ENCODE peak calls at places on chromosomes 16 and 17, in seven cellular contexts. One of them, this sample, is unnamed.

GRCh38 chr17:78558181-78558850 is 18.9 kb downstream of the DNAH17 start:
- DNase-seq in heart left ventricle: no peak
- DNase-seq in esophagus squamous epithelium: no peak
- DNase-seq in tibial nerve: no peak
- DNase-seq in H1: no peak
- DNase-seq in adrenal gland: no peak
- DNase-seq in A549: peak; percentile 53
- DNase-seq in this sample: no peak

GRCh38 chr16:17386229-17386628 is 84.5 kb downstream of the XYLT1 start:
- DNase-seq in A549: no peak
- DNase-seq in tibial nerve: no peak
- DNase-seq in H1: no peak
- DNase-seq in adrenal gland: no peak
- DNase-seq in esophagus squamous epithelium: no peak
- DNase-seq in heart left ventricle: no peak
- DNase-seq in this sample: no peak

GRCh38 chr16:8751481-8752311 is 45.7 kb downstream of the TMEM186 start:
- DNase-seq in adrenal gland: no peak
- DNase-seq in tibial nerve: no peak
- DNase-seq in esophagus squamous epithelium: no peak
- DNase-seq in heart left ventricle: no peak
- DNase-seq in H1: no peak
- DNase-seq in A549: peak; percentile 39
- DNase-seq in this sample: no peak

GRCh38 chr16:66366433-66367299 is at the start of gene CDH5:
- DNase-seq in A549: no peak
- DNase-seq in tibial nerve: peak; percentile 44
- DNase-seq in esophagus squamous epithelium: no peak
- DNase-seq in adrenal gland: peak; percentile 75
- DNase-seq in heart left ventricle: peak; percentile 83
- DNase-seq in H1: no peak
- DNase-seq in this sample: no peak

GRCh38 chr16:76277099-76278030 is at the start of gene CNTNAP4:
- DNase-seq in esophagus squamous epithelium: no peak
- DNase-seq in A549: no peak
- DNase-seq in tibial nerve: peak; percentile 22
- DNase-seq in H1: peak; percentile 73
- DNase-seq in adrenal gland: peak; percentile 57
- DNase-seq in heart left ventricle: peak; percentile 26
- DNase-seq in this sample: peak; percentile 46

GRCh38 chr17:65666869-65667268 is 105.4 kb upstream of the AXIN2 start:
- DNase-seq in H1: no peak
- DNase-seq in A549: no peak
- DNase-seq in adrenal gland: no peak
- DNase-seq in tibial nerve: no peak
- DNase-seq in esophagus squamous epithelium: no peak
- DNase-seq in heart left ventricle: no peak
- DNase-seq in this sample: no peak

GRCh38 chr17:13931752-13932477 is 137.4 kb upstream of the COX10 start:
- DNase-seq in tibial nerve: peak; percentile 79
- DNase-seq in A549: no peak
- DNase-seq in H1: no peak
- DNase-seq in esophagus squamous epithelium: peak; percentile 16
- DNase-seq in adrenal gland: peak; percentile 70
- DNase-seq in heart left ventricle: peak; percentile 79
- DNase-seq in this sample: no peak

GRCh38 chr16:81469183-81469677 is 24.6 kb downstream of the CMIP start:
- DNase-seq in A549: no peak
- DNase-seq in adrenal gland: no peak
- DNase-seq in heart left ventricle: no peak
- DNase-seq in esophagus squamous epithelium: no peak
- DNase-seq in tibial nerve: no peak
- DNase-seq in H1: no peak
- DNase-seq in this sample: no peak

GRCh38 chr16:20621406-20621805 is 45.2 kb upstream of the ACSM2B start:
- DNase-seq in tibial nerve: no peak
- DNase-seq in adrenal gland: no peak
- DNase-seq in A549: no peak
- DNase-seq in esophagus squamous epithelium: no peak
- DNase-seq in heart left ventricle: no peak
- DNase-seq in H1: no peak
- DNase-seq in this sample: no peak

GRCh38 chr16:57609541-57610401 is 18.7 kb upstream of the ADGRG1 start:
- DNase-seq in A549: no peak
- DNase-seq in adrenal gland: peak; percentile 62
- DNase-seq in H1: peak; percentile 41
- DNase-seq in heart left ventricle: peak; percentile 61
- DNase-seq in esophagus squamous epithelium: no peak
- DNase-seq in tibial nerve: no peak
- DNase-seq in this sample: no peak

GRCh38 chr16:84819644-84820304 is at the start of gene CRISPLD2:
- DNase-seq in A549: peak; percentile 83
- DNase-seq in H1: peak; percentile 97
- DNase-seq in tibial nerve: peak; percentile 94
- DNase-seq in heart left ventricle: peak; percentile 97
- DNase-seq in adrenal gland: peak; percentile 96
- DNase-seq in esophagus squamous epithelium: peak; percentile 49
- DNase-seq in this sample: peak; percentile 89

GRCh38 chr16:87441886-87442580 is 49.9 kb downstream of the MAP1LC3B start:
- DNase-seq in esophagus squamous epithelium: no peak
- DNase-seq in H1: no peak
- DNase-seq in heart left ventricle: no peak
- DNase-seq in tibial nerve: no peak
- DNase-seq in A549: no peak
- DNase-seq in adrenal gland: no peak
- DNase-seq in this sample: no peak

GRCh38 chr17:58043221-58044181 is 36.5 kb upstream of the SRSF1 start:
- DNase-seq in esophagus squamous epithelium: no peak
- DNase-seq in A549: no peak
- DNase-seq in heart left ventricle: no peak
- DNase-seq in adrenal gland: no peak
- DNase-seq in tibial nerve: no peak
- DNase-seq in H1: no peak
- DNase-seq in this sample: no peak

GRCh38 chr16:51053805-51054204 is 97.3 kb downstream of the SALL1 start:
- DNase-seq in tibial nerve: no peak
- DNase-seq in H1: no peak
- DNase-seq in A549: no peak
- DNase-seq in esophagus squamous epithelium: no peak
- DNase-seq in heart left ventricle: no peak
- DNase-seq in adrenal gland: no peak
- DNase-seq in this sample: no peak

GRCh38 chr17:27915715-27916114 is 22.6 kb upstream of the LYRM9 start:
- DNase-seq in heart left ventricle: no peak
- DNase-seq in esophagus squamous epithelium: no peak
- DNase-seq in adrenal gland: no peak
- DNase-seq in H1: peak; percentile 60
- DNase-seq in tibial nerve: no peak
- DNase-seq in A549: no peak
- DNase-seq in this sample: no peak

GRCh38 chr16:23537390-23537789 is 19.8 kb downstream of the EARS2 start:
- DNase-seq in adrenal gland: no peak
- DNase-seq in esophagus squamous epithelium: no peak
- DNase-seq in tibial nerve: no peak
- DNase-seq in H1: no peak
- DNase-seq in A549: no peak
- DNase-seq in heart left ventricle: no peak
- DNase-seq in this sample: no peak

GRCh38 chr17:71801301-71801700 is 319.5 kb upstream of the SOX9 start:
- DNase-seq in H1: no peak
- DNase-seq in esophagus squamous epithelium: no peak
- DNase-seq in adrenal gland: no peak
- DNase-seq in heart left ventricle: no peak
- DNase-seq in tibial nerve: no peak
- DNase-seq in A549: no peak
- DNase-seq in this sample: no peak

GRCh38 chr16:88633684-88634140 is 4.7 kb upstream of the IL17C start:
- DNase-seq in H1: peak; percentile 73
- DNase-seq in A549: peak; percentile 68
- DNase-seq in esophagus squamous epithelium: no peak
- DNase-seq in tibial nerve: no peak
- DNase-seq in adrenal gland: peak; percentile 61
- DNase-seq in heart left ventricle: no peak
- DNase-seq in this sample: no peak

GRCh38 chr17:81513669-81514484 is 1.3 kb upstream of the ACTG1 start:
- DNase-seq in H1: peak; percentile 82
- DNase-seq in heart left ventricle: peak; percentile 83
- DNase-seq in esophagus squamous epithelium: no peak
- DNase-seq in adrenal gland: peak; percentile 83
- DNase-seq in tibial nerve: peak; percentile 47
- DNase-seq in A549: peak; percentile 86
- DNase-seq in this sample: peak; percentile 72

GRCh38 chr17:3978421-3979275 is 14.4 kb upstream of the ATP2A3 start:
- DNase-seq in esophagus squamous epithelium: no peak
- DNase-seq in heart left ventricle: no peak
- DNase-seq in A549: no peak
- DNase-seq in tibial nerve: no peak
- DNase-seq in H1: no peak
- DNase-seq in adrenal gland: peak; percentile 67
- DNase-seq in this sample: peak; percentile 12

GRCh38 chr17:3896108-3897099 is 3.6 kb upstream of the CAMKK1 start:
- DNase-seq in heart left ventricle: no peak
- DNase-seq in adrenal gland: no peak
- DNase-seq in A549: no peak
- DNase-seq in esophagus squamous epithelium: no peak
- DNase-seq in tibial nerve: no peak
- DNase-seq in H1: no peak
- DNase-seq in this sample: no peak

GRCh38 chr16:3623642-3624041 is 12.2 kb upstream of the SLX4 start:
- DNase-seq in heart left ventricle: no peak
- DNase-seq in H1: no peak
- DNase-seq in tibial nerve: no peak
- DNase-seq in adrenal gland: no peak
- DNase-seq in esophagus squamous epithelium: no peak
- DNase-seq in A549: no peak
- DNase-seq in this sample: no peak

GRCh38 chr17:1455748-1456599 is at the start of gene CRK:
- DNase-seq in heart left ventricle: peak; percentile 98
- DNase-seq in esophagus squamous epithelium: peak; percentile 85
- DNase-seq in adrenal gland: peak; percentile 97
- DNase-seq in A549: peak; percentile 96
- DNase-seq in tibial nerve: peak; percentile 90
- DNase-seq in H1: peak; percentile 99
- DNase-seq in this sample: peak; percentile 99
- TF ChIP-seq CTCF in heart left ventricle: no peak
- TF ChIP-seq CTCF in esophagus squamous epithelium: no peak
- TF ChIP-seq CTCF in adrenal gland: peak; percentile 5
- TF ChIP-seq CTCF in A549: no peak
- TF ChIP-seq CTCF in tibial nerve: peak; percentile 24
- TF ChIP-seq CTCF in H1: no peak
- TF ChIP-seq CTCF in this sample: no peak

GRCh38 chr17:18318122-18318521 is 3.0 kb downstream of the SMCR8 start:
- DNase-seq in heart left ventricle: no peak
- DNase-seq in A549: no peak
- DNase-seq in adrenal gland: no peak
- DNase-seq in esophagus squamous epithelium: no peak
- DNase-seq in H1: no peak
- DNase-seq in tibial nerve: no peak
- DNase-seq in this sample: no peak
- H3K4me1 ChIP-seq in heart left ventricle: peaks cover 47% of the 10 kb centered on the region
- H3K4me1 ChIP-seq in A549: peaks cover 35% of the 10 kb centered on the region
- H3K4me1 ChIP-seq in adrenal gland: peaks cover 71% of the 10 kb centered on the region
- H3K4me1 ChIP-seq in esophagus squamous epithelium: peaks cover 52% of the 10 kb centered on the region
- H3K4me1 ChIP-seq in H1: peaks cover 7% of the 10 kb centered on the region
- H3K4me1 ChIP-seq in tibial nerve: peaks cover 44% of the 10 kb centered on the region
- H3K4me1 ChIP-seq in this sample: peaks cover 20% of the 10 kb centered on the region

GRCh38 chr16:79970091-79970490 is 369.6 kb upstream of the MAF start:
- DNase-seq in H1: no peak
- DNase-seq in adrenal gland: no peak
- DNase-seq in tibial nerve: no peak
- DNase-seq in esophagus squamous epithelium: no peak
- DNase-seq in A549: no peak
- DNase-seq in heart left ventricle: no peak
- DNase-seq in this sample: no peak

GRCh38 chr16:79971237-79971572 is 370.7 kb upstream of the MAF start:
- DNase-seq in tibial nerve: no peak
- DNase-seq in H1: no peak
- DNase-seq in esophagus squamous epithelium: no peak
- DNase-seq in heart left ventricle: no peak
- DNase-seq in A549: no peak
- DNase-seq in adrenal gland: no peak
- DNase-seq in this sample: no peak

GRCh38 chr16:79969458-79969857 is 368.9 kb upstream of the MAF start:
- DNase-seq in heart left ventricle: no peak
- DNase-seq in H1: no peak
- DNase-seq in esophagus squamous epithelium: no peak
- DNase-seq in adrenal gland: no peak
- DNase-seq in tibial nerve: no peak
- DNase-seq in A549: no peak
- DNase-seq in this sample: no peak

GRCh38 chr16:79972053-79972704 is 371.6 kb upstream of the MAF start:
- DNase-seq in adrenal gland: peak; percentile 54
- DNase-seq in tibial nerve: no peak
- DNase-seq in esophagus squamous epithelium: no peak
- DNase-seq in H1: no peak
- DNase-seq in A549: peak; percentile 29
- DNase-seq in heart left ventricle: no peak
- DNase-seq in this sample: no peak

GRCh38 chr16:79970551-79971236 is 370.2 kb upstream of the MAF start:
- DNase-seq in adrenal gland: peak; percentile 78
- DNase-seq in H1: no peak
- DNase-seq in tibial nerve: no peak
- DNase-seq in heart left ventricle: peak; percentile 71
- DNase-seq in esophagus squamous epithelium: no peak
- DNase-seq in A549: peak; percentile 29
- DNase-seq in this sample: peak; percentile 69
- TF ChIP-seq POLR2A in adrenal gland: no peak
- TF ChIP-seq POLR2A in H1: no peak
- TF ChIP-seq POLR2A in tibial nerve: no peak
- TF ChIP-seq POLR2A in heart left ventricle: no peak
- TF ChIP-seq POLR2A in esophagus squamous epithelium: no peak
- TF ChIP-seq POLR2A in A549: no peak
- TF ChIP-seq POLR2A in this sample: no peak

DNA sequence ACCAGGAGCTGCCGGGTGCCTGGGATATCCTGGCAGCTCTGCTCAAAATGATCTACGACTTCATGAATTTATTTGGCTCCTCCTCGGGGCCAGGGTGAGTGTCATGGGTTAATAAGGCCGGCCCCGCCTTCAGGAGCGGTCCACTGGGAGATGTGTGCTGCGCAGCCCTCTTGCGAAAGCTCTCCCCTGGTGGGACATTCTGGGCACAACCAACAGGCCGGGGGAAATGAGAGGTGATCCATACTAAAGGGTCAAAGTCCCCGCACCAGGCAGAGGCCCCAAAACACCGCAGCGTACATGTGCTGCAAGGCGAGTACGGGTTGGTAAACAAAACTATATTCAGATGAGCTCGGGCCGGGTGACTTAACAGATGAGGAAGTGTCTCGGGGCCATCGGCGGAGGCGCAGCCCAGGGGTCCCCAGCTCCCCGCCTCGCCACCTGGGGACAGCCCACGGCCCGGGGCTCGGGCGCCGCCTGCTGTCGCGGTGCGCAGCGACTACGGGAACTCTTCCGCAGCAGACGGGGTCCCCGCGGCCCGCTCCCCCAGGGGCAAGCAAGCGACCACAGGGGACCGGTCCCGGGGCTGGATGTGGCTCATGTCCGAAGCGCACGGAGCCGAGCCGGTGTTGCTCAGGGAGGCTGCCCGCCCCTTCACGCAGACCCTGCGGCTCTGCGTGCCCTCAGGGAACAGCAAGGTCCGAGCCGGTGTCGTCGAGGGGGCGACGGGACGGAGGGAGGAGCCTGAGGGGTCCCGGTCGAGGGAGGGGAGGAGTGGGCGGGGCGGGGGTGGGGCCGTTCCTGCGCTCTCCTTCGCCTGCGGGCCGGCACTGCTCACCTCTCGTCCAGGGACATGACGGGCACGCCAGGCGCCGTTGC is at the start of gene RAB37:
- DNase-seq in tibial nerve: no peak
- DNase-seq in heart left ventricle: peak; percentile 79
- DNase-seq in H1: peak; percentile 86
- DNase-seq in esophagus squamous epithelium: no peak
- DNase-seq in adrenal gland: peak; percentile 59
- DNase-seq in A549: peak; percentile 90
- DNase-seq in this sample: peak; percentile 88
- TF ChIP-seq CTCF in tibial nerve: peak; percentile 46
- TF ChIP-seq CTCF in heart left ventricle: peak; percentile 38
- TF ChIP-seq CTCF in H1: peak; percentile 41
- TF ChIP-seq CTCF in esophagus squamous epithelium: peak; percentile 47
- TF ChIP-seq CTCF in adrenal gland: peak; percentile 42
- TF ChIP-seq CTCF in A549: peak; percentile 63
- TF ChIP-seq CTCF in this sample: peak; percentile 33

This sample was measured in right lobe of liver.